ENCODE peak calls at places on chromosome 22, in eight cellular contexts. N, T, P, D, E, I, M and X are unnamed samples.

GRCh38 chr22:44372611-44373010 is 59.9 kb upstream of the SHISAL1 start:
- DNase-seq in N (no peak), M (no peak), P (peak), I (no peak), E (no peak), T (no peak), D (no peak), X (no peak)

GRCh38 chr22:16810188-16810802 is 14.9 kb downstream of the XKR3 start:
- DNase-seq in P (no peak), D (no peak), E (no peak), N (no peak), M (no peak), I (no peak), T (no peak), X (no peak)

GRCh38 chr22:26479043-26479791 is 4.4 kb downstream of the HPS4 start:
- DNase-seq in E (no peak), T (no peak), M (no peak), I (no peak), P (no peak), N (no peak), D (no peak), X (no peak)

GRCh38 chr22:44380716-44381500 is 68.2 kb upstream of the SHISAL1 start:
- DNase-seq in T (peak), P (no peak), M (no peak), D (no peak), E (no peak), N (no peak), I (no peak), X (no peak)

GRCh38 chr22:19855504-19856409 is 1.1 kb upstream of the GNB1L start:
- DNase-seq in D (peak), P (peak), E (peak), N (peak), I (peak), T (peak), M (peak), X (no peak)

GRCh38 chr22:42158456-42159132 is 28.0 kb upstream of the CYP2D6 start:
- DNase-seq in M (no peak), T (no peak), D (no peak), P (no peak), N (no peak), E (no peak), I (no peak), X (no peak)

GRCh38 chr22:24471570-24471969 is 23.6 kb upstream of the UPB1 start:
- DNase-seq in N (no peak), E (peak), M (no peak), D (peak), I (peak), T (no peak), P (no peak), X (peak)

GRCh38 chr22:27372969-27373670 is 428.4 kb downstream of the MN1 start:
- DNase-seq in I (peak), N (no peak), D (no peak), T (peak), E (no peak), P (peak), M (peak), X (no peak)

GRCh38 chr22:30304495-30305244 is 15.4 kb upstream of the CASTOR1 start:
- DNase-seq in P (no peak), I (peak), D (no peak), M (peak), N (no peak), T (no peak), E (no peak), X (no peak)

GRCh38 chr22:48264586-48264985 is 1502.1 kb downstream of the TBC1D22A start:
- DNase-seq in T (no peak), D (no peak), I (no peak), P (no peak), N (no peak), M (no peak), E (no peak), X (no peak)

GRCh38 chr22:25970348-25970995 is 198.8 kb upstream of the SEZ6L start:
- DNase-seq in P (peak), T (no peak), E (no peak), I (peak), M (no peak), N (no peak), D (no peak), X (no peak)

GRCh38 chr22:44033689-44034088 is 9.6 kb downstream of the PARVB start:
- DNase-seq in I (no peak), P (no peak), N (no peak), D (peak), T (peak), M (no peak), E (peak), X (peak)

GRCh38 chr22:20013382-20013871 is 3.2 kb downstream of the ARVCF start:
- DNase-seq in M (peak), P (peak), E (peak), N (no peak), I (peak), T (peak), D (peak), X (no peak)

GRCh38 chr22:29009148-29009547 is 52.5 kb downstream of the C22orf31 start:
- DNase-seq in D (no peak), N (no peak), I (no peak), E (no peak), P (no peak), M (no peak), T (no peak), X (no peak)

GRCh38 chr22:29011200-29011867 is 50.3 kb downstream of the C22orf31 start:
- DNase-seq in P (no peak), M (no peak), I (peak), E (no peak), T (peak), D (no peak), N (no peak), X (no peak)

GRCh38 chr22:29012923-29013322 is 48.7 kb downstream of the C22orf31 start:
- DNase-seq in E (no peak), P (no peak), N (no peak), D (no peak), T (no peak), I (no peak), M (no peak), X (no peak)

GRCh38 chr22:29014301-29014700 is 47.3 kb downstream of the C22orf31 start:
- DNase-seq in E (no peak), M (no peak), D (no peak), N (no peak), P (peak), I (no peak), T (no peak), X (no peak)

DNA sequence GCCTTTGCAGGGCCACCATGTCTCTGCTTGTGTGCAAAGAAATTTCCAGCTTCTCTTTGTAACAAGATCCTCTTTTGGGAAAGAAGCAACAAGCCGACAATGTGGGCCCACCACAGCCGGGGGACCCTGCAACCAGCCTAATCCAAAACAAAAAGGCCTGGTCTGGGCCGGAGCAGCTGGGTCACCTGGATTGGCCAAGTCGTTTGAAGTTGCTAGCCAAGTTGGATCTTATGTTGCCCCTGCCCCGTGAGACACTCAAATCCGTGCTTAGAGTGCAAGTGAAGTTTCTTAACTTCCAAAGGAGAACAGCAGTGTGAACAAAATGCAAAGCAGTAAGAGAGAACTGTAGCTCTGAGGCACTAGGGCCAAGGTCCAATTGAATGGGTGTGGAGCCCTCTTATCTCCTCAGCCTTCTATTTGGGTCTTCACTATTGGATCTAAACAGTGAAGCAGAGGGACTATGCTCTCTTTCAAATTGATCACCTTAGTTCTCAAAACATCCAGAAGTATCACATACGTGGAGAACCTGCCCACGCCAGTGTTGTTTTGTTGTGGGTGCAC is 49.7 kb downstream of the C22orf31 start:
- DNase-seq in N (no peak), P (no peak), D (no peak), I (no peak), E (no peak), M (no peak), T (no peak), X (no peak)
- H3K4me3 ChIP-seq in N (no peak), P (no peak), D (no peak), I (no peak), E (no peak), M (no peak), T (no peak), X (no peak)

GRCh38 chr22:50287731-50288130 is 17.6 kb upstream of the MAPK11 start:
- DNase-seq in D (no peak), E (no peak), M (no peak), N (no peak), I (no peak), T (no peak), P (no peak), X (no peak)
- H3K4me3 ChIP-seq in D (no peak), E (no peak), M (no peak), N (no peak), I (no peak), T (no peak), P (no peak), X (no peak)

GRCh38 chr22:45680932-45681700 is 9.5 kb downstream of the ATXN10 start:
- DNase-seq in P (no peak), N (no peak), E (peak), T (no peak), M (no peak), D (peak), I (no peak), X (peak)
- H3K4me3 ChIP-seq in P (no peak), N (no peak), E (peak), T (no peak), M (no peak), D (no peak), I (no peak), X (no peak)

GRCh38 chr22:36330655-36331305 is 57.0 kb downstream of the MYH9 start:
- DNase-seq in N (no peak), I (no peak), P (no peak), M (no peak), T (no peak), D (peak), E (peak), X (no peak)

GRCh38 chr22:36330127-36330526 is 57.6 kb downstream of the MYH9 start:
- DNase-seq in N (no peak), P (no peak), I (no peak), M (no peak), D (no peak), T (no peak), E (no peak), X (no peak)

GRCh38 chr22:36327922-36328551 is 59.7 kb downstream of the MYH9 start:
- DNase-seq in E (peak), P (no peak), D (peak), N (no peak), T (no peak), I (peak), M (no peak), X (no peak)

GRCh38 chr22:36328635-36329216 is 59.0 kb downstream of the MYH9 start:
- DNase-seq in M (peak), E (peak), I (peak), T (no peak), D (peak), N (no peak), P (peak), X (peak)

DNA sequence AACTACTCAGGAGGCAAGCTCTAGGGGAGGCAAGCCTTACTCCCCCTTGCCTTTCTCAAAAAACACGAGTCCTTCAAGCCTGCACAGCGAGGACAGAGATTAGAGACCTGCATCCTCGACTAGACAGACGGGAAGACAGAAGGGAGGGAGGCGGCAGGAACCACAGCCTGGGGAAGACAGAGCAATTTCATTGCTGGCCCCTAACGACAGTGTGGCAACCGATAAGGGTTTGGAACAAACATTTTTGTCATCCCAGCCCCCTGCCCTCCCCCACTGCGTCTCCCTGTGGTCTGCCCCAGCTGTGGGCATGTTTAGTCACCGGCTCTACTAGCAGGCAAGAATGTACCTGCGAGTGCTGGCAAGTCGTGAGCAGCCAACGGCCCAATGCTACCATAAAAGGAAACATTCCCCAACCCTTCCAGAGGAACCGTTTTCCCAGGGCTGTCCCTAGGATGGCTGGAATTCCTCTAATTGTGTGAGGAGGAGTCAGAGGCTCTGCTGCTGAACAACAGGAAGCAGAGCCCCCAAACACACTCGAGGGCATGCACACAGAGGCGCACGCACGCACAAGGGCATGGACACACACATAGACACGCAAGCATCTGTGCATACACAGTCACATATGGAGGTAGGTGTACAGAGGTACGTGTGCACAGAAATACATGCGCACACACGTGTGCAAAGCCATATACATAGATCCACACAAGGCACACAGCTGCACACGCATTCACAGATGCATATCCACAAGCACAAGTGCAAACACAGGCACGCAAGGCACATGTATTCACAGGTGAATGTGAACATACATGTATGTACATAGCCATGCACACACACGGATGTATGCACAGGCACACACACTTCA is 58.3 kb downstream of the MYH9 start:
- DNase-seq in D (peak), M (peak), N (peak), E (peak), T (peak), P (peak), I (peak), X (peak)
- H3K4me3 ChIP-seq in D (no peak), M (no peak), N (peak), E (no peak), T (peak), P (no peak), I (no peak), X (no peak)

DNA sequence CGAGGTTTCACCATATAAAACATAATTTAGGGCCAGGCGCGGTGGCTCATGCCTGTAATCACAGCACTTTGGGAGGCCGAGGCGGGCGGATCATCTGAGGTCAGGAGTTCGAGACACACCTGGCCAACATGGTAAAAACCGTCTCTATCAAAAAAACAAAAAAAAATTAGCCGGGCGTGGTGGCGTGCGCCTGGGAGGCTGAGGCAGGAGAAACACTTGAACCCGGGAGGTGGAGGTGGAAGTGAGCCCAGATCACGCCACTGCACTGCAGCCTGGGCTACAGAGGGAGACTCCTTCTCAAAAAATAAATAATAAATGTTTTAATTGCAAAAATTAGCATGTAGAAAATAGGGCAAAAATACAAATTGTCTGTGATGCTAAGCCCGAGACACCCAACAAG is 993 bp upstream of the SFI1 start:
- DNase-seq in D (no peak), E (no peak), I (no peak), M (no peak), N (no peak), T (no peak), P (no peak), X (no peak)
- H3K4me3 ChIP-seq in D (peak), E (peak), I (peak), M (peak), N (peak), T (peak), P (peak), X (peak)

DNA sequence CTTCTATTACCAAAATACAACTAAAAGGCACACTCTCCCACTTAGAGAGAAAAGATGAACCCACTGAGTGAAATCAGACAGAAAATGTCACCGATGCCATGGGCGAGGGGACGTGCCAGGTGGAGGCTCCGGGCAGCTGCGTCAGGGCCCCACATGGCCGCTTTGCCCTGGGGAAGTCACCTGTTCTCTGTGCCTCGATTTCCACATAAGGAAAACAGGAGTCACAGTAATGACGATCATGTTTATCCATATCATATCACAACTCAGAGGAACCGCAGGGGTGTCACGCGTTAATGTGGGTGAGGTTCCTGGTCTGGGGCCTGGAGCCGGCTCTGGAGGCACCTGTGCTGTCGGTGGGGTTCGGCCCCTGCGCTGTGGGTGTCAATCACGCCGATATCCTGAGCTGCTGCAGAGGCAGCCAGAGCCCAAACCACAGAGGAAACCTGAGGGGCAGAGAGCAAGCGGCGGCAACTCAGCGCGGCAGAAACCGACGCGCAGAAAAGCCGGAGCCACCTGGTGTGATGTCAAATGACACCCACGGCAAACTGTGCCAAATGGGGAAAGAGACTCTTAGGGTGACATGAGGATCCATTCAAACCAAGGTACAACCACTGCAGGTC is 243.7 kb downstream of the BRD1 start:
- DNase-seq in I (no peak), E (no peak), N (no peak), T (no peak), D (no peak), P (no peak), M (no peak), X (no peak)
- H3K4me3 ChIP-seq in I (no peak), E (no peak), N (no peak), T (no peak), D (no peak), P (no peak), M (no peak), X (no peak)

GRCh38 chr22:40727607-40728325 is 48.5 kb downstream of the MCHR1 start:
- DNase-seq in I (no peak), D (no peak), P (no peak), E (no peak), T (no peak), N (no peak), M (no peak), X (no peak)

GRCh38 chr22:40733919-40734318 is 54.6 kb downstream of the MCHR1 start:
- DNase-seq in T (no peak), E (no peak), P (no peak), I (no peak), D (no peak), N (no peak), M (no peak), X (no peak)

GRCh38 chr22:40728731-40729189 is 49.5 kb downstream of the MCHR1 start:
- DNase-seq in D (peak), T (peak), N (peak), M (peak), I (no peak), E (no peak), P (no peak), X (peak)

GRCh38 chr22:40729284-40729683 is 50.0 kb downstream of the MCHR1 start:
- DNase-seq in P (no peak), E (no peak), I (no peak), D (no peak), M (no peak), N (no peak), T (no peak), X (no peak)

GRCh38 chr22:40732996-40733292 is 53.7 kb downstream of the MCHR1 start:
- DNase-seq in D (no peak), P (no peak), N (no peak), M (no peak), I (no peak), E (no peak), T (no peak), X (no peak)
- H3K4me3 ChIP-seq in D (no peak), P (no peak), N (no peak), M (no peak), I (no peak), E (no peak), T (no peak), X (no peak)

DNA sequence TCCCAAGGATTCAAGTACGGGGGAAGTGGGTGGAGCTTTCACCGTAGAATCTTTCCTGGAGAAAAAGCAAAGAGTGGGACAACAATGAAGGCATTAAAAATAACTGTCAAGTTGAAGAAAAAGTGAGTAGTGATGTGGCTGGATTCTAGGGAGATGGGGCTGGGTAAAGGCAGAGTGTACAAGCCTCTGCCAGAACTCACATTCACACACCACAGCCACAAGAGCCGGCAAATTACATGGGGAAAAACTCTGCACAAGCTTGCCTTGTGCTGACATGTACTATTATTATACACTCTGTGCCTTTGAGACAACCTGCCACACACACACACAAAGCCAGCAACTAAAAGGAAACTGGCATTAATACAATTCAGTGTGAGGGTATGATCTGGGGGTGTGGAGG is 182.6 kb downstream of the LARGE1 start:
- DNase-seq in T (no peak), E (no peak), M (no peak), P (no peak), I (no peak), D (no peak), N (no peak), X (no peak)
- H3K4me3 ChIP-seq in T (no peak), E (no peak), M (no peak), P (no peak), I (no peak), D (no peak), N (no peak), X (no peak)